ENCODE peak calls at places on chromosome 10, in ten cellular contexts. O, V, F, X, A, L, C, I, Q and Y are unnamed samples. For H3K4me1, the result is how much of the 10 kb centered on the place peaks cover.

GRCh38 chr10:17474595-17474994 is 20.2 kb upstream of the ST8SIA6 start:
- DNase-seq in O (peak), X (no peak), V (no peak), F (no peak), A (peak), C (no peak), L (peak), I (no peak), Q (no peak), Y (no peak)

GRCh38 chr10:34740321-34740720 is 74.8 kb downstream of the PARD3 start:
- DNase-seq in O (no peak), I (no peak), F (no peak), L (no peak), X (no peak), V (no peak), A (no peak), C (no peak), Q (no peak), Y (no peak)

GRCh38 chr10:56178210-56178609 is 182.8 kb downstream of the ZWINT start:
- DNase-seq in Q (no peak), X (no peak), I (no peak), V (no peak), O (no peak), F (no peak), A (no peak), C (peak), L (no peak), Y (no peak)

GRCh38 chr10:76869931-76870330 is 767.7 kb downstream of the KCNMA1 start:
- DNase-seq in A (no peak), I (no peak), O (no peak), F (no peak), L (no peak), X (no peak), C (peak), Q (no peak), V (no peak), Y (no peak)

GRCh38 chr10:100831742-100832141 is 81.0 kb upstream of the SLF2 start:
- DNase-seq in C (no peak), O (no peak), L (no peak), A (no peak), I (no peak), V (no peak), Q (no peak), X (no peak), F (no peak), Y (no peak)

GRCh38 chr10:90857635-90858488 is at the start of gene HTR7:
- DNase-seq in Q (peak), A (no peak), V (peak), I (peak), F (peak), L (peak), O (peak), C (peak), X (peak), Y (no peak)

GRCh38 chr10:98172073-98172472 is 37.6 kb downstream of the R3HCC1L start:
- DNase-seq in Q (no peak), X (no peak), C (peak), A (no peak), L (no peak), F (peak), V (peak), O (no peak), I (no peak), Y (no peak)

GRCh38 chr10:77592946-77593636 is 44.5 kb downstream of the KCNMA1 start:
- DNase-seq in L (peak), Q (no peak), A (peak), V (peak), O (peak), I (no peak), C (no peak), F (no peak), X (peak), Y (no peak)

GRCh38 chr10:10353326-10353725 is 664.3 kb upstream of the CELF2 start:
- DNase-seq in F (no peak), A (no peak), V (no peak), X (no peak), L (no peak), Q (no peak), I (no peak), O (no peak), C (no peak), Y (no peak)

GRCh38 chr10:121073743-121074142 is 222.6 kb downstream of the WDR11 start:
- DNase-seq in L (no peak), Q (no peak), O (no peak), I (no peak), F (no peak), C (no peak), A (no peak), V (no peak), X (no peak), Y (no peak)

GRCh38 chr10:32501906-32502305 is 56.0 kb downstream of the CCDC7 start:
- DNase-seq in V (no peak), F (no peak), I (no peak), A (no peak), L (no peak), Q (no peak), X (no peak), C (no peak), O (no peak), Y (no peak)

GRCh38 chr10:121194696-121195523 is 343.7 kb downstream of the WDR11 start:
- DNase-seq in V (no peak), Q (no peak), F (no peak), O (no peak), A (no peak), C (no peak), X (no peak), L (no peak), I (no peak), Y (no peak)

GRCh38 chr10:2921956-2922680 is 145.2 kb upstream of the PFKP start:
- DNase-seq in F (no peak), L (peak), V (no peak), C (no peak), A (no peak), I (no peak), Q (no peak), X (no peak), O (peak), Y (no peak)

GRCh38 chr10:114077347-114077746 is 33.7 kb downstream of the ADRB1 start:
- DNase-seq in I (no peak), V (no peak), X (no peak), F (no peak), C (no peak), Q (no peak), O (no peak), A (no peak), L (no peak), Y (no peak)

GRCh38 chr10:80739963-80740715 is 202.4 kb downstream of the SH2D4B start:
- DNase-seq in L (no peak), F (peak), A (no peak), O (no peak), X (no peak), V (no peak), Q (no peak), C (no peak), I (no peak), Y (no peak)

GRCh38 chr10:45500304-45500703 is 126.3 kb downstream of the ALOX5 start:
- DNase-seq in C (no peak), V (no peak), L (no peak), O (no peak), A (no peak), Q (no peak), X (no peak), F (no peak), I (no peak), Y (no peak)

GRCh38 chr10:19921300-19922140 is 105.3 kb downstream of the PLXDC2 start:
- DNase-seq in L (no peak), A (no peak), C (no peak), F (no peak), I (no peak), V (no peak), O (peak), X (no peak), Q (no peak), Y (no peak)

GRCh38 chr10:60661627-60662026 is 116.7 kb upstream of the CDK1 start:
- DNase-seq in Q (no peak), F (no peak), L (peak), O (peak), I (no peak), C (no peak), V (no peak), X (no peak), A (peak), Y (no peak)

GRCh38 chr10:72744566-72744965 is 52.6 kb downstream of the MCU start:
- DNase-seq in I (no peak), X (no peak), A (no peak), O (no peak), V (no peak), Q (no peak), F (no peak), C (no peak), L (no peak), Y (no peak)

GRCh38 chr10:95276367-95277200 is 14.2 kb downstream of the PDLIM1 start:
- DNase-seq in X (no peak), Q (no peak), A (no peak), L (no peak), F (no peak), V (no peak), I (no peak), O (no peak), C (no peak), Y (peak)

GRCh38 chr10:74901867-74902439 is 75.6 kb downstream of the KAT6B start:
- DNase-seq in C (no peak), Q (no peak), V (no peak), O (no peak), F (no peak), L (no peak), A (no peak), X (no peak), I (no peak), Y (no peak)

GRCh38 chr10:129446182-129446581 is 20.9 kb upstream of the MGMT start:
- DNase-seq in L (no peak), C (no peak), Q (no peak), A (no peak), F (no peak), X (no peak), O (no peak), V (no peak), I (no peak), Y (no peak)

GRCh38 chr10:81978238-81978637 is 103.2 kb downstream of the NRG3 start:
- DNase-seq in A (no peak), Q (no peak), F (no peak), V (no peak), I (no peak), C (no peak), L (peak), O (no peak), X (no peak), Y (no peak)

GRCh38 chr10:14459670-14460069 is 128.9 kb upstream of the FRMD4A start:
- DNase-seq in I (no peak), V (no peak), Q (no peak), X (no peak), C (no peak), L (no peak), O (peak), A (no peak), F (no peak), Y (no peak)

GRCh38 chr10:102435529-102436233 is 3.3 kb upstream of the CUEDC2 start:
- DNase-seq in F (no peak), Q (no peak), L (no peak), A (no peak), I (no peak), O (no peak), V (no peak), X (no peak), C (no peak), Y (no peak)

GRCh38 chr10:51137741-51138529 is 63.6 kb downstream of the PRKG1 start:
- DNase-seq in C (no peak), X (no peak), O (peak), V (no peak), I (no peak), Q (no peak), F (no peak), L (no peak), A (no peak), Y (no peak)

GRCh38 chr10:99266383-99266782 is 30.7 kb upstream of the HPSE2 start:
- DNase-seq in A (no peak), X (no peak), V (no peak), L (no peak), O (no peak), F (no peak), I (no peak), C (no peak), Q (no peak), Y (no peak)

GRCh38 chr10:73979428-73980407 is 18.2 kb upstream of the VCL start:
- DNase-seq in C (no peak), L (no peak), O (no peak), V (no peak), F (no peak), A (no peak), I (no peak), Q (no peak), X (no peak), Y (no peak)

GRCh38 chr10:71308985-71309384 is 10.1 kb upstream of the SLC29A3 start:
- DNase-seq in A (no peak), Q (no peak), V (no peak), C (no peak), O (no peak), I (no peak), X (no peak), F (no peak), L (no peak), Y (no peak)

GRCh38 chr10:133257489-133258065 is 19.1 kb downstream of the ADAM8 start:
- DNase-seq in V (peak), C (peak), I (peak), O (no peak), A (no peak), L (peak), Q (peak), F (peak), X (peak), Y (no peak)
- TF ChIP-seq POLR2A in V (no peak), C (no peak), I (no peak), O (no peak), A (peak), L (peak), Q (no peak), F (no peak), X (no peak), Y (no peak)

DNA sequence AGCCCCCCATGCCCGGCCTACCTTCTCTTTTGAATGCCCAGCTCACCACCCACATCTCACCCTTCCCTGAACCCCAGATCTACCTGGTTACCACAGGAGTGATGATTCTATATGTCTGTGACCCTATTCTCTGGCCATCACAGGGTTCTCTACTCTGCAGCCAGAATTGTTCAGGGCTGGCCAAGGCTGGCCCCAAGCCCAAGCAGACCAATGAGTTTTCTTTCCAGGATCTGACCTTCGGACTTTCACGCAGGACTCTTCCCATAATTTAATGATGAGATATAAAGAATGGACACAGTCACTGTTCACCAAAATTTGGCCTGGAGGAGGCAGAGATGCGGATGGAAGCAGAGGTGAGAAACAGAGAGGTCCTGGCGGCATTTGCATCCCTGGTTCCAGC is 72.6 kb downstream of the PIP4K2A start:
- DNase-seq in X (no peak), L (no peak), A (no peak), Q (no peak), C (no peak), F (no peak), V (no peak), I (no peak), O (no peak), Y (no peak)
- H3K4me1 ChIP-seq in X (under half), L (under half), A (under half), Q (under half), C (under half), F (under half), V (under half), I (under half), O (under half), Y (under half)

DNA sequence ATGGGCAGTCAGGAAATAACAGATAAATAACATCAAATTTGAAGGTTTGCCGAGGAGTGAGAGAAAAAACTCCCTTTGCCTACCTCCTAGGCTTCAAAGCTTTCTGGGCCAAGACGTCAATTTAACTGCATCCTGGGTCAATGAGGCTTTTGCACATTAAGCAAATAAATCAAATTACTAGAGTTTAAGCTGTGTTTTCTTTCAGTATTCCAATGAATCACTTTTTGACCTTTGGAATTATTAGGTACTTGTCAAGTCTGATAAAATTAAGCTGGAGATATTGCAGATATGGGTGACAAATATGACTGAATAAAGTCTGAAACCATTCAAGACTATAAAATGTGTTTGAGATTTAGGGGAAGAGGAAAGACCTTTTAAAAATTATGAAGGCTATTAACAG is 22.2 kb downstream of the GLUD1 start:
- DNase-seq in A (no peak), X (no peak), C (no peak), O (no peak), I (no peak), V (no peak), Q (no peak), L (no peak), F (no peak), Y (no peak)
- TF ChIP-seq POLR2A in A (no peak), X (no peak), C (no peak), O (no peak), I (no peak), V (no peak), Q (no peak), L (no peak), F (no peak), Y (no peak)

GRCh38 chr10:88080213-88080612 is 216.8 kb downstream of the PTEN start:
- DNase-seq in I (no peak), C (no peak), X (peak), V (no peak), O (peak), Q (no peak), F (peak), L (peak), A (no peak), Y (no peak)

GRCh38 chr10:88082806-88083596 is 219.6 kb downstream of the PTEN start:
- DNase-seq in F (peak), L (no peak), O (no peak), A (no peak), C (no peak), V (no peak), Q (no peak), X (no peak), I (no peak), Y (no peak)

GRCh38 chr10:88083597-88083989 is 220.2 kb downstream of the PTEN start:
- DNase-seq in V (no peak), F (no peak), Q (no peak), C (no peak), A (no peak), L (no peak), O (no peak), X (no peak), I (no peak), Y (no peak)

GRCh38 chr10:88081457-88082054 is 218.1 kb downstream of the PTEN start:
- DNase-seq in F (no peak), A (no peak), Q (no peak), I (no peak), V (no peak), C (no peak), O (no peak), L (no peak), X (no peak), Y (no peak)

GRCh38 chr10:88082391-88082790 is 219.0 kb downstream of the PTEN start:
- DNase-seq in O (no peak), V (no peak), Q (no peak), A (no peak), F (no peak), I (no peak), X (no peak), C (no peak), L (no peak), Y (no peak)
- H3K4me1 ChIP-seq in O (under half), V (under half), Q (under half), A (under half), F (under half), I (under half), X (under half), C (under half), L (under half), Y (under half)

GRCh38 chr10:47317251-47317650 is 5.0 kb upstream of the GDF2 start:
- DNase-seq in A (no peak), Q (no peak), X (no peak), O (no peak), V (no peak), L (no peak), I (no peak), F (no peak), C (no peak), Y (no peak)
- TF ChIP-seq POLR2A in A (no peak), Q (no peak), X (no peak), O (no peak), V (no peak), L (no peak), I (no peak), F (no peak), C (no peak), Y (no peak)